ENCODE peak calls at places on chromosomes 16 and 17, in seven cellular contexts. N, Q, T, X, G, B and V are unnamed samples. For H3K36me3 and H3K27me3, the result is how much of the 10 kb centered on the place peaks cover.

GRCh38 chr16:66131156-66131807 is 235.2 kb upstream of the CDH5 start:
- DNase-seq in X (no peak), N (no peak), T (no peak), G (no peak), B (no peak), Q (no peak), V (no peak)

GRCh38 chr16:75204410-75204758 is 2.6 kb downstream of the CTRB2 start:
- DNase-seq in G (no peak), T (no peak), N (peak), Q (no peak), X (no peak), B (no peak), V (no peak)

GRCh38 chr17:4329838-4330237 is 36.6 kb downstream of the UBE2G1 start:
- DNase-seq in T (no peak), G (no peak), Q (no peak), B (peak), N (no peak), X (peak), V (peak)

GRCh38 chr17:27415090-27415795 is 41.0 kb upstream of the KSR1 start:
- DNase-seq in B (no peak), N (no peak), Q (no peak), G (no peak), T (no peak), X (no peak), V (no peak)

GRCh38 chr17:50117202-50118040 is 12.5 kb downstream of the SAMD14 start:
- DNase-seq in N (peak), Q (peak), B (no peak), X (peak), T (peak), G (no peak), V (no peak)

GRCh38 chr17:76054112-76054476 is 18.2 kb downstream of the SRP68 start:
- DNase-seq in B (no peak), Q (no peak), X (no peak), G (no peak), T (no peak), N (no peak), V (peak)

GRCh38 chr17:8739104-8739503 is 5.5 kb downstream of the CCDC42 start:
- DNase-seq in X (no peak), B (no peak), N (no peak), T (peak), G (no peak), Q (no peak), V (no peak)

GRCh38 chr17:6361733-6362132 is 73.2 kb downstream of the AIPL1 start:
- DNase-seq in Q (no peak), T (peak), N (no peak), G (no peak), X (peak), B (no peak), V (no peak)

GRCh38 chr17:17494499-17495447 is 1.4 kb downstream of the RASD1 start:
- DNase-seq in N (peak), T (peak), B (no peak), G (peak), X (peak), Q (no peak), V (no peak)

GRCh38 chr17:9837551-9838471 is 12.1 kb downstream of the GLP2R start:
- DNase-seq in N (no peak), B (peak), Q (no peak), G (no peak), X (no peak), T (no peak), V (no peak)

GRCh38 chr16:75805946-75806345 is 79.7 kb upstream of the CPHXL start:
- DNase-seq in N (no peak), T (no peak), B (no peak), G (no peak), Q (no peak), X (no peak), V (no peak)

GRCh38 chr17:78299052-78299451 is 60.8 kb downstream of the SOCS3 start:
- DNase-seq in B (no peak), Q (no peak), G (no peak), X (no peak), N (no peak), T (no peak), V (no peak)

GRCh38 chr17:63622571-63623390 is 564 bp downstream of the MAP3K3 start:
- DNase-seq in N (peak), T (peak), B (no peak), X (peak), Q (peak), G (peak), V (no peak)

GRCh38 chr16:81889896-81890634 is 111.0 kb downstream of the PLCG2 start:
- DNase-seq in G (peak), N (no peak), X (peak), Q (peak), B (peak), T (peak), V (no peak)

GRCh38 chr17:66508896-66509843 is 206.8 kb downstream of the PRKCA start:
- DNase-seq in B (no peak), Q (no peak), N (peak), T (no peak), G (no peak), X (peak), V (peak)

GRCh38 chr17:2932946-2933345 is 130.5 kb downstream of the OR1D5 start:
- DNase-seq in X (no peak), G (no peak), N (no peak), B (no peak), T (no peak), Q (no peak), V (no peak)

GRCh38 chr17:5797447-5797846 is 213.1 kb upstream of the NLRP1 start:
- DNase-seq in G (no peak), X (no peak), B (no peak), Q (no peak), T (no peak), N (no peak), V (no peak)

GRCh38 chr16:74868501-74868900 is 93.9 kb upstream of the FA2H start:
- DNase-seq in T (no peak), N (no peak), G (no peak), B (no peak), Q (peak), X (peak), V (peak)

GRCh38 chr16:66408181-66409048 is 18.7 kb upstream of the BEAN1 start:
- DNase-seq in N (no peak), T (peak), Q (peak), X (peak), B (no peak), G (peak), V (peak)

GRCh38 chr17:40480501-40481003 is 20.9 kb downstream of the TNS4 start:
- DNase-seq in N (no peak), G (no peak), Q (peak), X (no peak), T (no peak), B (peak), V (no peak)

GRCh38 chr17:28675980-28676379 is 14.0 kb downstream of the SUPT6H start:
- DNase-seq in X (no peak), G (no peak), T (no peak), Q (no peak), N (no peak), B (no peak), V (no peak)

GRCh38 chr16:49377196-49377755 is 3.7 kb downstream of the C16orf78 start:
- DNase-seq in G (no peak), X (no peak), N (no peak), Q (no peak), B (no peak), T (no peak), V (no peak)

GRCh38 chr16:23006380-23006779 is 142.9 kb downstream of the USP31 start:
- DNase-seq in T (no peak), X (no peak), N (no peak), Q (no peak), B (no peak), G (no peak), V (no peak)

GRCh38 chr16:82834156-82834758 is 207.5 kb downstream of the CDH13 start:
- DNase-seq in G (no peak), B (no peak), T (no peak), X (no peak), N (no peak), Q (no peak), V (no peak)

GRCh38 chr17:58085039-58085715 is 2.0 kb downstream of the DYNLL2 start:
- DNase-seq in T (no peak), G (no peak), Q (no peak), N (no peak), X (no peak), B (no peak), V (no peak)

GRCh38 chr17:4313482-4314114 is 49.8 kb upstream of the ANKFY1 start:
- DNase-seq in N (no peak), X (no peak), T (no peak), G (no peak), B (no peak), Q (no peak), V (no peak)

GRCh38 chr17:19369846-19370492 is 7.4 kb upstream of the B9D1 start:
- DNase-seq in T (no peak), X (no peak), Q (peak), G (no peak), N (no peak), B (no peak), V (no peak)

GRCh38 chr16:25912321-25912720 is 220.6 kb downstream of the HS3ST4 start:
- DNase-seq in G (no peak), N (no peak), X (no peak), B (no peak), T (no peak), Q (no peak), V (no peak)

GRCh38 chr17:10036511-10037061 is 131.5 kb upstream of the RCVRN start:
- DNase-seq in T (no peak), N (peak), B (no peak), G (no peak), X (no peak), Q (no peak), V (no peak)

GRCh38 chr17:77881545-77881944 is 77.0 kb upstream of the TNRC6C start:
- DNase-seq in N (peak), T (no peak), X (no peak), G (peak), B (no peak), Q (peak), V (no peak)

GRCh38 chr17:76556759-76557367 is 17.0 kb downstream of the PRCD start:
- DNase-seq in Q (no peak), B (no peak), G (no peak), X (no peak), N (peak), T (no peak), V (no peak)

GRCh38 chr17:32192379-32192778 is 50.1 kb downstream of the RHOT1 start:
- DNase-seq in Q (no peak), G (no peak), T (no peak), X (peak), N (no peak), B (no peak), V (no peak)

GRCh38 chr16:3503513-3503912 is 2.7 kb downstream of the CLUAP1 start:
- DNase-seq in G (peak), Q (peak), B (no peak), X (no peak), N (no peak), T (no peak), V (no peak)

GRCh38 chr17:79192503-79193500 is 118.2 kb downstream of the ENGASE start:
- DNase-seq in X (peak), T (peak), Q (no peak), G (no peak), N (no peak), B (no peak), V (no peak)

GRCh38 chr17:79045001-79045729 is 21.2 kb downstream of the C1QTNF1 start:
- DNase-seq in Q (no peak), T (no peak), B (no peak), G (no peak), N (no peak), X (no peak), V (no peak)

GRCh38 chr17:37399404-37399803 is 7.2 kb downstream of the ACACA start:
- DNase-seq in G (no peak), B (no peak), X (no peak), N (no peak), T (no peak), Q (no peak), V (no peak)

GRCh38 chr16:26672206-26672605 is 394.5 kb upstream of the C16orf82 start:
- DNase-seq in X (no peak), N (no peak), G (no peak), B (no peak), T (no peak), Q (no peak), V (no peak)

GRCh38 chr16:286491-287297 is 3.7 kb downstream of the PDIA2 start:
- DNase-seq in Q (no peak), T (no peak), X (no peak), B (no peak), G (no peak), N (no peak), V (no peak)
- H3K36me3 ChIP-seq in Q (half or more), T (under half), X (under half), B (under half), G (under half), N (under half), V (under half)

DNA sequence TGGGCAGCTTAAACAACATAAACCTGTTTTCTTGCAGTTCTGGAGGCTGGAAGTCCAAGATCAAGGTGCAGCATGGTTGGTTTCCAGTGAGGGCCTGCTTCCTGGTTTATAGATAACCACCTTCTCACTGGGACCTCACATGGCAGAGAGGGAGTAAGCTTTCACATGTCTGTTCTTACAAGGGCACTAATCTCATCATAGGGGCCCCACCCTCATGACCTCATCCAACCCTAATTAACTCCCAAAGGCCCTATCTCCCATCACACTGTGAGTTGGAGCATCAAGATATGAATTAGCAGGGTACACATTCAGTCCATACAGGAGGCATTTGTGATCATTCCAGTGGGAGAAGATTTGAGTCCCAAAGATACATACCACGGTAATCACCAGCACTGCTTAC is 50.5 kb upstream of the GRIN2A start:
- DNase-seq in B (no peak), G (no peak), Q (no peak), X (no peak), T (no peak), N (no peak), V (no peak)
- H3K27me3 ChIP-seq in B (under half), G (under half), Q (under half), X (under half), T (under half), N (under half), V (under half)

DNA sequence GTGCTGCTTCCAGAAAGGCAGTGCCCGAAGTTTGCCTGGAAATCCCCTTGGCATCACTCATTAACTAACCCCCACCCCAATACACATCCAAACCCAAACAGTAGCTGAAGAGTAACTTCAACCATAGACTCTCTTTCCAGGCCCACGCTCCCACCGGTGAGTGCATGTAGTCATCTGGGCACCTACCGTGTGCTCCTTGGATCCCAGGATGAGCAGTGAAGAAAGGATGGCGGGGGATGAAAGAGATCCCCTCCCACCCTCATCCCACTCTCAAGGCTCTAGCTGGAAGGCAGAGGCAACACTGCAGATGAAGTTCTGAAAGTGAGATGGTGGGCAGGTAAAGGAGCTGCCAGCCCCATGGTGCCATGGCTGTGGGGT is 305.0 kb downstream of the SOX9 start:
- DNase-seq in G (no peak), N (no peak), B (no peak), X (no peak), Q (no peak), T (no peak), V (no peak)
- H3K4me3 ChIP-seq in G (no peak), N (no peak), B (no peak), X (no peak), Q (no peak), T (no peak), V (no peak)

GRCh38 chr16:89736554-89736953 is 15.2 kb downstream of the ZNF276 start:
- DNase-seq in N (no peak), Q (no peak), G (no peak), T (no peak), B (no peak), X (no peak), V (no peak)
- H3K36me3 ChIP-seq in N (half or more), Q (half or more), G (under half), T (half or more), B (under half), X (under half), V (under half)

DNA sequence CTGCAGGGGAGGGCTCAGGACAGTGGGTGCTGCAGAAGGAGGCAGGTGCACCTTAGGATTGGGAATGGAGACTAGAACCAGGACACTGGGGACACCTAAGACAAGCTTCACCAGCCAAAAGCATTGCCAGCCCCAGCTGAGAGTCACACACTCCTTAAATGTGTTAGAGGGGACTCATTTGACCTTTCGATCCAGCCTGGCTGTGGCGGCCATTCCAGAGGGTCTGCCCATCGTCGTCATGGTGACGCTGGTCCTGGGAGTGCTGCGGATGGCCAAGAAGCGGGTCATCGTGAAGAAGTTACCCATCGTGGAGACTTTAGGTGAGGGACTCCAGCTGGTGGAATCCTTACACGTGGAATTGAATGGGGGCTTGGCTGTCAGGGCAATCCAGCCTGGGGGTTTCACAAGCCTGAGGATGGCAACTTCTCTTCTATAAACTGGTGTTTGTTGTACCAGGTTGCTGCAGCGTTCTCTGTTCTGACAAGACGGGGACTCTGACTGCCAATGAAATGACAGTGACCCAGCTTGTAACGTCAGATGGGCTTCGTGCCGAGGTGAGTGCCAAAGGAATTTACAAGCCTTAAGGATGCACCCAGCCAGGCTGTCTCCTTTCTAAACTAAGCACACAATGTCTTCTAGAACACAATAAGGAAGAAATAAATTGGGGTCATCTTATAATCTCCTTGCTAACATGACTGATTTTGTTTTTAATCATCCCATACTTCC is 65.3 kb downstream of the MEAK7 start:
- DNase-seq in X (no peak), T (no peak), N (no peak), G (no peak), Q (no peak), B (no peak), V (no peak)
- H3K27me3 ChIP-seq in X (under half), T (under half), N (under half), G (under half), Q (under half), B (under half), V (under half)

DNA sequence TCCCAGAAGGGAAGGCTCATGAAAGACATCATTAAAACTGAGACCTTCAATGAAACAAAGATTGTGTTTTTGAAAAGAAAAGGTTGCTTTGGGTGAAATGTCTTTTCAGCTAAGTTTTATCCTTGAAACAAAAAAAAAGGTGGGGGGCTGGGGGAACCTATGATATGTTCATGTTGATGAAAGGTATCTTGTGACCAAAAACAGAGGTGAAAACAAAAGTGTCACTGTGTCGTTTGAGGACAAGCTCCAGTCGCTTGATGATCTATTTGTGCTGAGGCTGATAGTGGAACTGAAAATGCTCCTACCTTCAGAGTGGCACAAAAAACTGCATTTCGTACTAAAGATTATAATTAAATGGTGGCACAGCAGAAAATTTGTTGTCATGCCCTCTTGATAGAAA is 59.0 kb downstream of the IQCK start:
- DNase-seq in Q (no peak), N (no peak), T (no peak), B (no peak), G (no peak), X (no peak), V (no peak)
- H3K4me3 ChIP-seq in Q (no peak), N (no peak), T (no peak), B (no peak), G (no peak), X (no peak), V (no peak)

DNA sequence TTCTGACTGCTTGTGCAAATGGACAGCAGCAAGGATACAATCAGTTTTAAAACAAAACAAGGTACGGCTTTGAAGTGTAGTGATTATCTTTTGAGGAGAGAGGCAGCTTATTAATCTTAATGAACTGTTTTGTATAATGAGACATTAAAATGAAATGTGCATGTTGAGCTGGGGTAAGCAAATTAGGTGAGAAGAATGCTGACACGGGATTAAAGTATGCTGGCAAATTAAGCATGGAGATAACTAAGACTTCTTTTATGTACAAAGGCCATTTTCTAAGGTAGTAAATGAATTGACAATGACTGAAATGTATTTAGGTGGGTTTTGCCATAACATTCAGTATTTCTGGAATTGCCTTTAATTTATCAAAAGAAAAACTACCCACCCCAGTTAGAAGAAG is 18.7 kb downstream of the DNAJC7 start:
- DNase-seq in T (no peak), X (no peak), G (no peak), Q (no peak), N (no peak), B (no peak), V (no peak)
- H3K36me3 ChIP-seq in T (half or more), X (under half), G (under half), Q (half or more), N (half or more), B (under half), V (under half)

GRCh38 chr16:10878644-10879498 is 1.9 kb downstream of the CIITA start:
- DNase-seq in Q (no peak), N (peak), B (no peak), G (peak), X (no peak), T (no peak), V (no peak)

GRCh38 chr16:10880609-10881452 is 3.8 kb downstream of the CIITA start:
- DNase-seq in B (no peak), Q (no peak), T (no peak), G (no peak), X (no peak), N (no peak), V (no peak)

GRCh38 chr16:10878328-10878643 is 1.3 kb downstream of the CIITA start:
- DNase-seq in G (no peak), B (no peak), T (no peak), X (no peak), Q (no peak), N (no peak), V (no peak)

GRCh38 chr16:10881479-10882030 is 4.6 kb downstream of the CIITA start:
- DNase-seq in Q (no peak), X (no peak), N (no peak), T (no peak), G (no peak), B (no peak), V (no peak)

GRCh38 chr16:10879681-10880589 is 2.9 kb downstream of the CIITA start:
- DNase-seq in G (no peak), Q (no peak), B (no peak), N (no peak), X (no peak), T (no peak), V (no peak)
- H3K27me3 ChIP-seq in G (under half), Q (under half), B (under half), N (under half), X (under half), T (half or more), V (under half)